ENCODE peak calls at places on chromosome 20, in four cellular contexts. One of them, this sample, is unnamed.

GRCh38 chr20:33731693-33732165 is at the start of gene ZNF341:
- DNase-seq in psoas muscle: peak; percentile 89
- DNase-seq in heart left ventricle: peak; percentile 93
- DNase-seq in lung: peak; percentile 89
- DNase-seq in this sample: no peak

GRCh38 chr20:20207291-20207690 is 155.0 kb downstream of the CFAP61 start:
- DNase-seq in lung: no peak
- DNase-seq in heart left ventricle: no peak
- DNase-seq in psoas muscle: no peak
- DNase-seq in this sample: no peak

GRCh38 chr20:50129662-50130345 is 16.9 kb upstream of the UBE2V1 start:
- DNase-seq in psoas muscle: no peak
- DNase-seq in lung: no peak
- DNase-seq in heart left ventricle: no peak
- DNase-seq in this sample: no peak

GRCh38 chr20:41654884-41655283 is 36.7 kb upstream of the CHD6 start:
- DNase-seq in psoas muscle: no peak
- DNase-seq in lung: no peak
- DNase-seq in heart left ventricle: no peak
- DNase-seq in this sample: no peak

GRCh38 chr20:43722153-43722505 is 4.7 kb downstream of the GTSF1L start:
- DNase-seq in heart left ventricle: no peak
- DNase-seq in psoas muscle: no peak
- DNase-seq in lung: no peak
- DNase-seq in this sample: no peak

GRCh38 chr20:63794614-63795013 is 36.5 kb downstream of the ZBTB46 start:
- DNase-seq in lung: no peak
- DNase-seq in heart left ventricle: no peak
- DNase-seq in psoas muscle: no peak
- DNase-seq in this sample: no peak

GRCh38 chr20:17059465-17059864 is 167.4 kb upstream of the PCSK2 start:
- DNase-seq in lung: peak; percentile 32
- DNase-seq in heart left ventricle: no peak
- DNase-seq in psoas muscle: no peak
- DNase-seq in this sample: no peak

GRCh38 chr20:53085720-53086119 is 113.6 kb downstream of the TSHZ2 start:
- DNase-seq in heart left ventricle: no peak
- DNase-seq in psoas muscle: no peak
- DNase-seq in lung: no peak
- DNase-seq in this sample: no peak

GRCh38 chr20:59628171-59628570 is 23.8 kb downstream of the PHACTR3 start:
- DNase-seq in heart left ventricle: no peak
- DNase-seq in lung: no peak
- DNase-seq in psoas muscle: no peak
- DNase-seq in this sample: no peak

GRCh38 chr20:11338506-11339306 is 579.0 kb upstream of the BTBD3 start:
- DNase-seq in heart left ventricle: no peak
- DNase-seq in psoas muscle: no peak
- DNase-seq in lung: no peak
- DNase-seq in this sample: no peak

GRCh38 chr20:7333846-7334245 is 566.4 kb downstream of the BMP2 start:
- DNase-seq in heart left ventricle: no peak
- DNase-seq in psoas muscle: no peak
- DNase-seq in lung: no peak
- DNase-seq in this sample: no peak

GRCh38 chr20:44489931-44490330 is 14.3 kb downstream of the TTPAL start:
- DNase-seq in psoas muscle: no peak
- DNase-seq in heart left ventricle: no peak
- DNase-seq in lung: no peak
- DNase-seq in this sample: no peak

GRCh38 chr20:48749437-48749836 is 78.4 kb downstream of the PREX1 start:
- DNase-seq in heart left ventricle: no peak
- DNase-seq in psoas muscle: no peak
- DNase-seq in lung: no peak
- DNase-seq in this sample: no peak
- H3K27me3 ChIP-seq in heart left ventricle: no peaks in the 10 kb centered on the region
- H3K27me3 ChIP-seq in psoas muscle: no peaks in the 10 kb centered on the region
- H3K27me3 ChIP-seq in lung: no peaks in the 10 kb centered on the region
- H3K27me3 ChIP-seq in this sample: no peaks in the 10 kb centered on the region

DNA sequence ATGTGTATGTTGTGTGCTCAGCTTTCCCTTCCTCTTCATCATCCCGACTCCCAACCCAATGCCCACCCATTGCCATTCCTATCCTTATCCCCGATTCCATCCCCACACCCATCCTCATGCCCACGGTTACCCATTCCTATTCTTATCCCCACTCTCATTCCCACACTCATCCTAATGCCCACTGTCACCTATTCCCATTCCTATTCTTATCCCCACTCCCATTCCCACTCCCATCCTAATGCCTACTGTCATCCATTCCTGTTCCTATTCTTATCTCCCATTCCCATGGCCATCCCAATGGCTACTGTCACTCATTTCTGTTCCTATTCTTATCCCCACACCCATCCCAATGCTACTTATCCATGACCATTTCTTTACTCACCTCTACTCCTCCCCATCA is 254.1 kb downstream of the DHX35 start:
- DNase-seq in lung: no peak
- DNase-seq in psoas muscle: no peak
- DNase-seq in heart left ventricle: no peak
- DNase-seq in this sample: no peak
- TF ChIP-seq CTCF in lung: no peak
- TF ChIP-seq CTCF in psoas muscle: no peak
- TF ChIP-seq CTCF in heart left ventricle: no peak
- TF ChIP-seq CTCF in this sample: no peak

DNA sequence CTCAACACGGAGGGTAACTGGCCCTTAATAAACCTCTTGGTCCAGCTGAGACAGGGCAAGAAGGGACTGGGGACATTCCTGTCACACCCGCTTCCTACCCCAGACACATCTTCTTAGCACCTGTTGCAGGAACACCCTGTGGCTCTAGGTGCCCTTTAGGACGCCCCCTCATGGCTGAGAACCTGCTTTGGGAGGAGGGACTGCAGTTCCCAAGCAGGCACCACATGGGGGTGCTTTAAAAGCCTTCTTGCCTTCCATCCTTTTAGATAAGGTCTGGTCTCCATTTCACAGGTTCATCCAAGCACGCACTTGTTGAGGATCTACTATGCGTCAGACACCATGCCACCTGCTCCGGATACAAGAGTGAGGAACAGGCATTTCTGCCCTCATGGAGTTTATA is 26.6 kb downstream of the NSFL1C start:
- DNase-seq in heart left ventricle: no peak
- DNase-seq in lung: no peak
- DNase-seq in psoas muscle: no peak
- DNase-seq in this sample: no peak
- H3K36me3 ChIP-seq in heart left ventricle: peaks cover 26% of the 10 kb centered on the region
- H3K36me3 ChIP-seq in lung: peaks cover 37% of the 10 kb centered on the region
- H3K36me3 ChIP-seq in psoas muscle: peaks cover 78% of the 10 kb centered on the region
- H3K36me3 ChIP-seq in this sample: peaks cover 3% of the 10 kb centered on the region

DNA sequence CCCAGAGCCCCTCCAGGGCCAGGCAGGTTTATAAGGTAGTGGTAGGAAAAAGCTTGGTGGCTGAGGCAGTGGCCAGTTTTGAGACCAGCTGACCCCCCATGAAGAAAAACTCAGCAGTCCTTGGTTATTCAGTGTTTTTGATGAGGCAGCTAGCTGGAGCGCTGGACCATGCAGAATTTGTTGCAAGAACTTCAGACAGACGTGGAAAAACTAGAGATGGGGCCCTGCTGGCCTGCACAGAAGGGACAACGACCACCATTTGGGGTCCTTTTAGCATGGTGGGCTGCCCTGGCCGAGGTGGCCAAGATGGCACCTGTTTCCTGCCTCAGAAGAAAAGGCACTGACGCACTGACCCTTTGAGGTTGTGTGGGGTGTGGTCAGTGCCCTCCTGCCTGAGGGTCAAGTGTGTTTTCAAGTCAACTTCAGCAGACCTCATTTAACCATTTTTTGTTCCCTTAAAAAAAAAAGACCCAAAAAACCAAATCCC is 2.7 kb downstream of the RPS21 start:
- DNase-seq in lung: no peak
- DNase-seq in psoas muscle: no peak
- DNase-seq in heart left ventricle: no peak
- DNase-seq in this sample: no peak
- H3K27me3 ChIP-seq in lung: no peaks in the 10 kb centered on the region
- H3K27me3 ChIP-seq in psoas muscle: no peaks in the 10 kb centered on the region
- H3K27me3 ChIP-seq in heart left ventricle: no peaks in the 10 kb centered on the region
- H3K27me3 ChIP-seq in this sample: no peaks in the 10 kb centered on the region

GRCh38 chr20:37979021-37979985 is 54.0 kb downstream of the TTI1 start:
- DNase-seq in lung: no peak
- DNase-seq in heart left ventricle: no peak
- DNase-seq in psoas muscle: no peak
- DNase-seq in this sample: no peak
- TF ChIP-seq CTCF in lung: no peak
- TF ChIP-seq CTCF in heart left ventricle: no peak
- TF ChIP-seq CTCF in psoas muscle: no peak
- TF ChIP-seq CTCF in this sample: no peak

GRCh38 chr20:3685341-3685740 is 3.5 kb upstream of the ADAM33 start:
- DNase-seq in psoas muscle: no peak
- DNase-seq in lung: no peak
- DNase-seq in heart left ventricle: no peak
- DNase-seq in this sample: no peak
- H3K36me3 ChIP-seq in psoas muscle: no peaks in the 10 kb centered on the region
- H3K36me3 ChIP-seq in lung: no peaks in the 10 kb centered on the region
- H3K36me3 ChIP-seq in heart left ventricle: no peaks in the 10 kb centered on the region
- H3K36me3 ChIP-seq in this sample: no peaks in the 10 kb centered on the region

DNA sequence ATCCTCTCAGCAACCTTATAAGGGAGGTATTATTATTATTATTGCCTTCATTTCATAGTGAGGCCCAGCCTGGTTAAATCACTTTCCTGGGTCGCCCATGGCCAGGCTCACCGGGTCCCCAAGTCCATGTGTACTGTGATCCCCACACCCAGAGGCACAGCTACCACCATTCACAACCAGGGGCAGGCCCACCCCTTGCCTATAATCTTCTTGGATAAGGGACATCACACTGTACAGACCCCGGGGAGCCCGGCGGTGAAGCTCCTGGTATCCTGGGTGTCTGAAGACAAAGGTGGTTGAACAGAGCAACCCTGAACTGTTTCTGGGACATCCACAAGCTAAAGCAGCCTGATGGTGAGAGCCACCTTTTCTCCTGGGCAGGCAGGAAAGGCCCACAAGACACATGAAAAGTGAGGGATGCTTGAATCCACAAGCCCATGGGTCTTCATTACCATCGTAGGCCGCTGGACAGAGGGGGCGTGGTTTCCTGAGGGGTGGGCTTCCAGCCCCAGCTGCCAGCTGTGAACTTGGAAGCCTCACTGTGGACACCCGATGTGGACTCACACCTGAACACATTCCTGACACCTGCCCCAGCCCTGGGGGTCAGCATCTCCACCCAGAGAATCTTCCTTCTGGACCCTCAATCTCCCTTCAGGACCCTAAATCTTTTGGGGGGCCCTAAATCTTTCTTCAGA is 185.5 kb upstream of the PMEPA1 start:
- DNase-seq in psoas muscle: no peak
- DNase-seq in heart left ventricle: no peak
- DNase-seq in lung: no peak
- DNase-seq in this sample: no peak
- H3K27me3 ChIP-seq in psoas muscle: no peaks in the 10 kb centered on the region
- H3K27me3 ChIP-seq in heart left ventricle: no peaks in the 10 kb centered on the region
- H3K27me3 ChIP-seq in lung: no peaks in the 10 kb centered on the region
- H3K27me3 ChIP-seq in this sample: peaks cover 13% of the 10 kb centered on the region

GRCh38 chr20:16013631-16014030 is 559.6 kb downstream of the KIF16B start:
- DNase-seq in heart left ventricle: no peak
- DNase-seq in psoas muscle: no peak
- DNase-seq in lung: no peak
- DNase-seq in this sample: no peak

GRCh38 chr20:16018881-16019280 is 554.4 kb downstream of the KIF16B start:
- DNase-seq in psoas muscle: no peak
- DNase-seq in lung: no peak
- DNase-seq in heart left ventricle: no peak
- DNase-seq in this sample: no peak

GRCh38 chr20:16014436-16014835 is 558.8 kb downstream of the KIF16B start:
- DNase-seq in psoas muscle: no peak
- DNase-seq in lung: no peak
- DNase-seq in heart left ventricle: no peak
- DNase-seq in this sample: no peak

GRCh38 chr20:16020971-16021370 is 552.3 kb downstream of the KIF16B start:
- DNase-seq in heart left ventricle: no peak
- DNase-seq in lung: no peak
- DNase-seq in psoas muscle: no peak
- DNase-seq in this sample: peak; percentile 49

GRCh38 chr20:16017656-16018055 is 555.6 kb downstream of the KIF16B start:
- DNase-seq in psoas muscle: no peak
- DNase-seq in lung: no peak
- DNase-seq in heart left ventricle: no peak
- DNase-seq in this sample: no peak
- TF ChIP-seq CTCF in psoas muscle: no peak
- TF ChIP-seq CTCF in lung: no peak
- TF ChIP-seq CTCF in heart left ventricle: no peak
- TF ChIP-seq CTCF in this sample: no peak

DNA sequence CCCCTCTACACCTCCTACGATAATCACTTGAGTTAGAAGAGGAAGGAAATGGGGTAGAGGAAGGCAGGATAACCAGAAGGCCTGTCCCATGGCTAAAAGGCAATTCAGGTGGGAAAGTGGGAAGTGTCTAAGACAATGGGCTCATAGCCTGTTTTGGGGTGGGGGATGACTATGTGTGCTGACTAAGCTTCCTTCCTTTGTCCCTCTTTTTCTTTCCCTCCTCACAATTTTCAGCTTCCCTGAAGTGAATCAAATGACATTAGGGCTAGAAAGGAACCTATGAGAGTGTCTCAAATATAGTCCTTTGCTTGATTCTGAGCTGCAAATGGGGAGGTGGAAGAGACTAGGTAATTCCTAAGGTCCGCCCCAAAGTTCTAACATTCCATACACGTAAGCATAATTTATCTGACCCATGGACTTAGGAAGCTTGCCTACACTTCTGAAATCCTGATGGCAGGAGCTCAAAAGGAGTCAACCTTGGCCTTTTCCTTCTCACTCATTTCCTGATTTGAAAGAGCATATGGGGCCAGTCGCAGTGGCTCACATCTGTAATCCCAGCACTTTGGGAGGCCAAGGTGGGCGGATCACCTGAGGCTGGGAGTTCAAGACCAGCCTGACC is 24.2 kb downstream of the EDEM2 start:
- DNase-seq in heart left ventricle: no peak
- DNase-seq in lung: no peak
- DNase-seq in psoas muscle: no peak
- DNase-seq in this sample: no peak
- H3K36me3 ChIP-seq in heart left ventricle: peaks cover 19% of the 10 kb centered on the region
- H3K36me3 ChIP-seq in lung: peaks cover 38% of the 10 kb centered on the region
- H3K36me3 ChIP-seq in psoas muscle: peaks cover 94% of the 10 kb centered on the region
- H3K36me3 ChIP-seq in this sample: peaks cover 3% of the 10 kb centered on the region

DNA sequence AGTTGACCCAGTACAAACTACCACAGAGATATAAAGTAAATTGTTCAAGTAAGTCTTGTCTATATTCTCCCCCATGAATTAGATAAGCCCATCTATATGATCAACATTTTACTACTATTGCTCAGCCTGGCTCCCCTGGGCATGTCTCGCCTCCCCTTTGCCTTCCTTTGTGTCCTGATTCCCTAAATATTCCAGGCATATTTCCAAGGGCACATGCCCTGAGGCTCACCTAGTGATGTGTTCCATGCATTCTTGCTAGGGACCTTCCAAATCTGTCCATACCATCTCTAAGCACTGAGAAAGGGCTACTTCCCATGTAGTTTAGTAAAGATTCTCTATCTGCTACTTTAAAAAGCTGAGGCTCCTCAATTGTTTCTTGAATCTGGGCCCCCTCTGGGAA is 309.5 kb upstream of the PRND start:
- DNase-seq in lung: no peak
- DNase-seq in heart left ventricle: no peak
- DNase-seq in psoas muscle: no peak
- DNase-seq in this sample: no peak
- H3K27me3 ChIP-seq in lung: no peaks in the 10 kb centered on the region
- H3K27me3 ChIP-seq in heart left ventricle: no peaks in the 10 kb centered on the region
- H3K27me3 ChIP-seq in psoas muscle: no peaks in the 10 kb centered on the region
- H3K27me3 ChIP-seq in this sample: peaks cover 2% of the 10 kb centered on the region